ENCODE peak calls at places on chromosomes 5 and 9, in ten cellular contexts. W, S, A, H, L, K, I, R, F and Z are unnamed samples. For H3K36me3, the result is how much of the 10 kb centered on the place peaks cover.

GRCh38 chr9:119838210-119838609 is 469.0 kb upstream of the BRINP1 start:
- DNase-seq in K (no peak), L (no peak), S (no peak), W (no peak), A (no peak), R (no peak), I (no peak), H (no peak), F (no peak), Z (no peak)

GRCh38 chr5:54959673-54960418 is 25.5 kb downstream of the ESM1 start:
- DNase-seq in L (no peak), A (peak), F (peak), I (no peak), R (no peak), H (no peak), K (no peak), W (peak), S (no peak), Z (no peak)

GRCh38 chr5:80655231-80655784 is 525 bp upstream of the DHFR start:
- DNase-seq in A (no peak), W (peak), I (no peak), L (no peak), H (no peak), S (no peak), F (no peak), K (peak), R (no peak), Z (no peak)

GRCh38 chr9:4079906-4080305 is 220.0 kb downstream of the GLIS3 start:
- DNase-seq in R (no peak), F (no peak), S (no peak), H (no peak), A (no peak), W (no peak), I (no peak), K (no peak), L (no peak), Z (no peak)

GRCh38 chr9:131692612-131692976 is 47.3 kb downstream of the RAPGEF1 start:
- DNase-seq in H (no peak), K (no peak), L (no peak), R (no peak), A (no peak), W (no peak), S (no peak), F (no peak), I (no peak), Z (no peak)

GRCh38 chr9:125700791-125701190 is 6.2 kb downstream of the MAPKAP1 start:
- DNase-seq in R (no peak), F (no peak), A (no peak), H (no peak), K (no peak), I (no peak), S (no peak), L (no peak), W (no peak), Z (no peak)

GRCh38 chr5:143066556-143067281 is 296.5 kb downstream of the ARHGAP26 start:
- DNase-seq in H (no peak), I (peak), L (peak), K (no peak), F (no peak), A (no peak), S (peak), R (no peak), W (peak), Z (no peak)

GRCh38 chr9:133275105-133276000 is at the start of gene ABO:
- DNase-seq in A (peak), I (peak), W (no peak), R (no peak), L (peak), K (peak), H (no peak), S (no peak), F (peak), Z (peak)

GRCh38 chr9:126159661-126160060 is 167.0 kb upstream of the MVB12B start:
- DNase-seq in F (peak), L (no peak), R (peak), H (no peak), I (no peak), W (no peak), S (no peak), K (no peak), A (no peak), Z (no peak)

GRCh38 chr5:108818613-108819272 is 71.0 kb downstream of the FER start:
- DNase-seq in F (no peak), K (peak), W (no peak), I (no peak), R (no peak), A (no peak), L (no peak), H (no peak), S (no peak), Z (no peak)

GRCh38 chr9:71941060-71941568 is 29.7 kb downstream of the C9orf85 start:
- DNase-seq in L (no peak), S (no peak), R (no peak), F (no peak), W (no peak), I (no peak), A (no peak), K (peak), H (no peak), Z (no peak)

GRCh38 chr9:33166263-33167083 is 663 bp downstream of the B4GALT1 start:
- DNase-seq in S (peak), L (peak), K (peak), I (peak), W (peak), F (peak), R (peak), H (peak), A (no peak), Z (peak)

GRCh38 chr5:86605881-86606280 is 11.9 kb upstream of the COX7C start:
- DNase-seq in S (no peak), W (no peak), R (no peak), K (no peak), F (no peak), H (no peak), I (no peak), A (no peak), L (no peak), Z (no peak)

GRCh38 chr5:94240064-94240463 is 378.3 kb downstream of the KIAA0825 start:
- DNase-seq in H (no peak), L (no peak), R (no peak), W (no peak), I (no peak), S (no peak), A (no peak), F (no peak), K (peak), Z (no peak)

GRCh38 chr5:142446131-142446959 is 121.5 kb upstream of the SPRY4 start:
- DNase-seq in K (no peak), H (no peak), W (no peak), S (no peak), R (no peak), A (no peak), L (peak), I (no peak), F (no peak), Z (no peak)

GRCh38 chr5:115165790-115166189 is 3.9 kb downstream of the TRIM36 start:
- DNase-seq in A (no peak), R (no peak), H (no peak), L (no peak), F (no peak), W (no peak), I (no peak), S (no peak), K (no peak), Z (no peak)

GRCh38 chr9:111527347-111527746 is 2.4 kb downstream of the ZNF483 start:
- DNase-seq in K (peak), R (no peak), S (no peak), L (no peak), I (no peak), H (no peak), W (no peak), F (no peak), A (no peak), Z (no peak)

GRCh38 chr9:111533099-111533785 is 8.3 kb downstream of the ZNF483 start:
- DNase-seq in W (no peak), H (no peak), S (no peak), A (no peak), F (no peak), L (no peak), K (peak), R (no peak), I (no peak), Z (no peak)

GRCh38 chr9:111529787-111530186 is 4.8 kb downstream of the ZNF483 start:
- DNase-seq in L (no peak), W (no peak), S (no peak), A (no peak), H (no peak), F (no peak), I (no peak), K (no peak), R (no peak), Z (no peak)

DNA sequence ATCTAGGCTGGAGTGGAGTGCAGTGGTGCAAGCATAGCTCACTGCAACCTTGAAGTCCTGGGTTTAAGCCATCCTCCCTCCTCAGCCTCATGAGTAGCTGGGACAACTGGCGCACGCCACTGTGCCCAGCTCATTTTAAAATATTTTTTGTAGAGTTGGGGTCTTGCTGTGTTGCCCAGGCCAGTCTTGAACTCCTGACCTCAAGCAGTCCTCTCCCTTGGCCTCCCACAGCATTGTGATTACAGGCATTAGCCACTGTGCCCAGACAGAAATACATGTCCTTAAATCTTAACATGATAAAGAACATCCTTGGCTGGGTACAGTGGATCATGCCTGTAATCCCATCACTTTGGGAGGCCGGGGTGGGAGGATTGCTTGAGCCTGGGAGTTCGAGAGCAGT is 6.7 kb downstream of the ZNF483 start:
- DNase-seq in A (no peak), H (no peak), R (no peak), L (no peak), S (no peak), K (no peak), F (no peak), W (no peak), I (no peak), Z (no peak)
- H3K36me3 ChIP-seq in A (under half), H (under half), R (under half), L (half or more), S (under half), K (under half), F (half or more), W (under half), I (under half), Z (under half)

GRCh38 chr9:18397076-18397475 is 76.9 kb upstream of the ADAMTSL1 start:
- DNase-seq in W (no peak), R (no peak), S (no peak), F (no peak), A (no peak), K (no peak), I (no peak), L (no peak), H (no peak), Z (no peak)

GRCh38 chr9:18393340-18394130 is 80.4 kb upstream of the ADAMTSL1 start:
- DNase-seq in W (no peak), H (no peak), A (no peak), S (no peak), F (peak), I (peak), R (peak), K (peak), L (peak), Z (peak)

GRCh38 chr9:18394847-18395355 is 79.1 kb upstream of the ADAMTSL1 start:
- DNase-seq in W (no peak), L (no peak), A (no peak), S (no peak), F (no peak), K (no peak), R (no peak), H (no peak), I (no peak), Z (no peak)

GRCh38 chr9:18390393-18390792 is 83.6 kb upstream of the ADAMTSL1 start:
- DNase-seq in W (no peak), S (no peak), H (no peak), A (no peak), I (no peak), R (no peak), F (no peak), K (no peak), L (no peak), Z (no peak)

DNA sequence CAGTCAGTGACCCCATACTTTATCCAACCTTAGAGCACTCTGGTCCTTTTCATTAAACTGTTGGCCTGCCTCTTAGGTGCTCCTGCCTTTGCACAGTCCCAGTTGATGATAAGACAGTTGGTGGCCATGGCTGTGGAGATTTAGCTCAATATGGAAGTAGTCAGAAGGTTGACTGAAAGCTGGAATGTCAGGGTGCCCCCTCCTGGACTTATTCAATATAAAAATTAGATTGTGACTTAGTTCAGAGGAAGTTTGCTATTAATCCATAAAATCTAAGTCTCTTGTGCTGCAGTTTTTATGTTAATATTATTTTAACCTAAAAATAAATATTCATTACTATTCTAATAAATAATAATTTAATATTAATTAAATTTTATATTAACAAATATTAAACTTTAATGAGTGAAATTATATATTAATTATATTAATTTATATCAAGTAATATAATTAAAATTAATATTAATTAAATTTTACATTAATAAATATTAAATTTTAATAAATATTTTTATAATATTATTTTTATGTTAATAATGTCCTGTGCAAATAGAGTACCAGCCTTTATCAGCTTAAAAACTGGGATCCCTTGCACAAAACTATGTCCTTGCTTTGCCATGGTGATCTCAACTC is 77.7 kb upstream of the ADAMTSL1 start:
- DNase-seq in A (no peak), W (peak), S (no peak), R (no peak), I (no peak), K (no peak), H (no peak), F (no peak), L (no peak), Z (no peak)
- TF ChIP-seq CTCF in A (peak), W (peak), S (no peak), R (no peak), I (peak), K (peak), H (no peak), F (no peak), L (no peak), Z (no peak)

DNA sequence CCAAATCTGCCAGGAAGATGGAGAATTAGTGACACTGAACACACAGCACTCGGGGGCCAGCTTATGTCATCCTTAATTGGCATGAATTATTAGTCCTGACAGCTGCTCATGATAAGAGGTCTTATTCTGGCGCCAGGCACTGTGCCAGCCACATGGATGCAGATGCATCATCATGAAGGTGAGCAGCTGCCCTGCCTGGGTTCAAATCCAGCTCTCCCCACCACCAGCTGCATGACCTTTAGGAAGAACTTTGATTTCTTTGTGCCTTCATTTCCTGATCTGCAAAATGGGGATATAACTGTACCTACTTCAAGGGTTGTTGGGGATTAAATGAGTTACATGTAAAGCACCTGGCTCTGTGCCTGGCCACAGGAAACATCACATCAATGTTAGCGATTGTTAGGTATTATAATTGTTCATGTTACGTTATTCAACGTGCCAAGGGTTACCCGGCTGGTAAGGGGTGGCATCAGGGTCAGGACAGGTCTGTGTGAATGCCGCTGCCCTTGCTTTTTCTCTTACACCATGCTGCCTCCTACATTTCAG is 5.7 kb downstream of the ANKS6 start:
- DNase-seq in I (no peak), K (no peak), R (no peak), S (no peak), L (no peak), H (no peak), A (no peak), F (no peak), W (no peak), Z (no peak)
- H3K27ac ChIP-seq in I (no peak), K (peak), R (peak), S (no peak), L (no peak), H (no peak), A (no peak), F (peak), W (no peak), Z (no peak)

DNA sequence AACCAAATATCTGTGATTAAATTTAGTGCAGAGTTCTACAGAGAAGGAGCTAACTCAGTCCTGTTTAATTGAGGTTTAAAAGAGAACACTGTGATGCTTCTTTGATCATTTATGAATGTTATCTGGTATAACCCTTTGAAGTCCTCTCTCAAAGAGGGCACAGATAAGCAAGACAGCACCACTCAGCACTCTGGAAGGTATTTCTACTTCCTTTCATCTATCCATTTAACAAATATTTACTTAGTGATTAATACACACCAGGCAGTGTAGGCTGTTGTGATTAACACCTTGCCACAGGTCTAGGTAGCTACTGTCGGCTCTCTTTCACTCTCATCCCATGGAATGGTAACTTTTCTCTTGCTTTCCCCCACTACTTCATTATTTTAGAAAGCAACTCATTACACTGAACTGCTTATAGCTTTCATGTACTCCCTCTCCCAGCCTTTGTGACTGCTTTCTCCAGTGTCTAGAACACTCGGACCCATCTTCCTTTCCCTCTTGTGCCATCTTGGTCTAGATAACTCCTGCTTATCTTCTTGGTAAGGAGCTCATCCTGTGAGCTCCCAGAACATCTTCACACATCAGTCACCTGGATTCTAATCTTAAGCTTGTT is 54.7 kb downstream of the GLDC start:
- DNase-seq in W (no peak), L (no peak), S (no peak), R (no peak), H (no peak), K (no peak), I (no peak), F (no peak), A (no peak), Z (no peak)
- H3K36me3 ChIP-seq in W (under half), L (under half), S (under half), R (under half), H (under half), K (under half), I (under half), F (under half), A (under half), Z (under half)

DNA sequence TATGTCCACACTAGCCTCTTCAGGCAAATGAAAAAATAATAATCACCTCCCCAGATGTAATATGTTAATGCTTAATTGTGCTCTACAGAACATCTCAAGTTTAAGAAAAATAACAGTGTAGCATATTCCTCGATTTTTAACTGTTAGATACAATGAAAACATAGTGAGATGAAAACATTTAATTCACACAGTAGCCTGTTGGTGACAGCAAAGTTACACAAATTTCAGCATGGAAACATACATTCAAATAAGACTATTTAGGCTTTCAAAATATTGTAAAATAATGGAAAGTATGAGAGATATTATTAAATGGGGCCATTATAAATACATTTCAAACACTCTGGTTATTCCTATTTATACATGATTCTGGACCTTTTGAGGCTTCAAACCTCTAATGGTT is 543.1 kb downstream of the MAT2B start:
- DNase-seq in F (no peak), L (no peak), H (no peak), K (no peak), R (no peak), W (no peak), S (no peak), I (no peak), A (no peak), Z (no peak)
- TF ChIP-seq CTCF in F (no peak), L (peak), H (no peak), K (peak), R (no peak), W (no peak), S (no peak), I (peak), A (no peak), Z (no peak)

DNA sequence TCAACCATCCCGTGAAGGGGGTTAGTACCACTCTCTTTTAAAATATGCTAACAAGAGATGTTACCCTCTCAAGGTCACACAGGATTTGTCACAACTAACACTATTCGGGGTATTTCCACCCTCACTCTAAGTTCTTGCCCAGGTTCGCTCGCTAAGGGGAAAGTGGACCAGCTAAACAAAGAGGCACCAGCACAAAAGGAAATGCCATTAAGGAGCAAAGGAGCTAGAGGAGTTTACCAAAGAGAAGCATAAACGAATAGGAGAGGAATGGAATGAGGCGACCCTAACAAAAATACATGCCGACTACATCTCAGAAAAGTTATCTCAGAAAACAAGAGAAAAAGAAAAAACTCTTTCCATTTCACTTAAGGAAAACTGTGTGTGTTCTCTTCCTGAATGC is 170.9 kb downstream of the DCP2 start:
- DNase-seq in F (no peak), S (no peak), W (no peak), A (no peak), R (no peak), L (no peak), H (no peak), I (no peak), K (no peak), Z (no peak)
- H3K27ac ChIP-seq in F (no peak), S (no peak), W (no peak), A (no peak), R (no peak), L (no peak), H (no peak), I (no peak), K (peak), Z (no peak)

GRCh38 chr5:76673125-76673524 is 42.8 kb upstream of the F2R start:
- DNase-seq in A (no peak), S (no peak), F (no peak), I (no peak), L (no peak), H (no peak), W (no peak), K (no peak), R (no peak), Z (no peak)

GRCh38 chr5:76667495-76667894 is 44.3 kb upstream of the F2RL2 start:
- DNase-seq in L (no peak), W (no peak), F (no peak), H (no peak), A (no peak), R (no peak), S (no peak), I (no peak), K (no peak), Z (no peak)

GRCh38 chr5:76672242-76672641 is 43.7 kb upstream of the F2R start:
- DNase-seq in F (no peak), I (no peak), L (no peak), W (no peak), S (no peak), A (no peak), H (no peak), K (no peak), R (no peak), Z (no peak)

GRCh38 chr5:76670508-76670907 is 45.4 kb upstream of the F2R start:
- DNase-seq in H (no peak), S (no peak), K (no peak), A (no peak), R (no peak), W (no peak), I (no peak), L (no peak), F (no peak), Z (no peak)

DNA sequence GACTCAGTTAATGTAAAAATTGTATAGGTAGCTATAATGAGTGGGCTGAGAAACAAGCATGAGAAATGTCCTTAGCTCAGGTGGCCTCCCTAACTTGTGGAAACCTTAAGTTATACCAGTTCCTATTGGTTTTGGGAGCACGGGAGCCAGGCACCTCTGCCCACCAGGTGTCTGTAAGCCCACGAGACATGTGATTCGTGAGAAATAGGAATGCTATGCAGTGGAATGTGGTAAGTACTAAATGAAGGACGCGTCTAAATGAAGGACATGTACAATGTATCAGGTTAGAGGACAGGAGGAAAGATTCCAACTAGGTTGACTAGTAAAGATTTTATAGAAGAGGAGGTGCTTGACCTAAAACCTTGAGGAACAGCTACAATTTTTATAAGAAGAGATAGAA is 46.0 kb upstream of the F2RL2 start:
- DNase-seq in H (no peak), I (no peak), L (no peak), S (no peak), K (no peak), A (no peak), R (no peak), W (no peak), F (no peak), Z (no peak)
- H3K36me3 ChIP-seq in H (under half), I (under half), L (under half), S (under half), K (under half), A (under half), R (under half), W (half or more), F (half or more), Z (under half)